ENCODE peak calls at places on chromosomes 12 and 14, in five cellular contexts. C is lower lobe of right lung, K is fibroblast of the aortic adventitia, X is skeletal muscle cell, D is left ventricle myocardium inferior. L is an unnamed sample.

GRCh38 chr12:66694666-66695065 is 15.8 kb upstream of the GRIP1 start:
- DNase-seq in C (no peak), K (no peak), X (no peak), D (no peak), L (no peak)

GRCh38 chr12:6345319-6346071 is 3.6 kb upstream of the TNFRSF1A start:
- DNase-seq in C (no peak), K (peak; percentile 98), X (peak; percentile 89), D (no peak), L (no peak)

GRCh38 chr12:11508699-11509098 is 113.3 kb upstream of the PRB2 start:
- DNase-seq in C (no peak), K (no peak), X (peak; percentile 22), D (no peak), L (no peak)

GRCh38 chr14:99215277-99215676 is 56.7 kb downstream of the BCL11B start:
- DNase-seq in C (no peak), K (peak; percentile 2), X (peak; percentile 40), D (no peak), L (no peak)

GRCh38 chr12:122517877-122518276 is 8.9 kb downstream of the RSRC2 start:
- DNase-seq in C (no peak), K (peak; percentile 99), X (peak; percentile 54), D (no peak), L (no peak)

GRCh38 chr14:106277503-106277902 is 751.1 kb downstream of the TMEM121 start:
- DNase-seq in C (no peak), K (no peak), X (no peak), D (no peak), L (peak; percentile 41)

GRCh38 chr12:27542628-27543027 is 18.6 kb downstream of the PPFIBP1 start:
- DNase-seq in C (no peak), K (peak; percentile 88), X (peak; percentile 92), D (no peak), L (no peak)

GRCh38 chr12:62900686-62901272 is 34.2 kb downstream of the PPM1H start:
- DNase-seq in C (no peak), K (peak; percentile 5), X (peak; percentile 25), D (no peak), L (no peak)

GRCh38 chr12:112599871-112600270 is 181.1 kb downstream of the PTPN11 start:
- DNase-seq in C (no peak), K (peak; percentile 39), X (no peak), D (no peak), L (no peak)

GRCh38 chr14:20427231-20428009 is 8.5 kb downstream of the KLHL33 start:
- DNase-seq in C (no peak), K (peak; percentile 59), X (no peak), D (no peak), L (peak; percentile 36)

GRCh38 chr14:35532783-35533356 is 1.1 kb upstream of the INSM2 start:
- DNase-seq in C (no peak), K (no peak), X (no peak), D (no peak), L (no peak)

GRCh38 chr12:132137483-132138125 is 6.5 kb downstream of the DDX51 start:
- DNase-seq in C (no peak), K (no peak), X (no peak), D (no peak), L (no peak)

GRCh38 chr14:50357124-50357523 is 39.6 kb downstream of the CDKL1 start:
- DNase-seq in C (no peak), K (no peak), X (no peak), D (no peak), L (no peak)

GRCh38 chr12:8909752-8910151 is 4.6 kb upstream of the PHC1 start:
- DNase-seq in C (no peak), K (no peak), X (no peak), D (no peak), L (no peak)

GRCh38 chr14:102891556-102891955 is 30.9 kb upstream of the AMN start:
- DNase-seq in C (no peak), K (peak; percentile 72), X (peak; percentile 30), D (no peak), L (no peak)

GRCh38 chr12:12519599-12519998 is 43.1 kb downstream of the DUSP16 start:
- DNase-seq in C (no peak), K (no peak), X (no peak), D (no peak), L (no peak)

GRCh38 chr12:113815031-113815430 is 151.1 kb downstream of the RBM19 start:
- DNase-seq in C (no peak), K (no peak), X (no peak), D (no peak), L (no peak)

GRCh38 chr14:96584199-96584906 is 82.2 kb downstream of the PAPOLA start:
- DNase-seq in C (no peak), K (no peak), X (no peak), D (no peak), L (peak; percentile 18)

GRCh38 chr12:120037851-120038250 is 48.8 kb downstream of the BICDL1 start:
- DNase-seq in C (no peak), K (no peak), X (no peak), D (no peak), L (no peak)

GRCh38 chr12:76366163-76366562 is 17.9 kb upstream of the BBS10 start:
- DNase-seq in C (no peak), K (no peak), X (no peak), D (no peak), L (no peak)

GRCh38 chr12:93315907-93316622 is 61.7 kb upstream of the NUDT4 start:
- DNase-seq in C (no peak), K (peak; percentile 47), X (no peak), D (no peak), L (no peak)

GRCh38 chr14:80135305-80136088 is 75.8 kb downstream of the DIO2 start:
- DNase-seq in C (no peak), K (peak; percentile 2), X (no peak), D (no peak), L (no peak)

GRCh38 chr14:100587248-100587762 is at the start of gene BEGAIN:
- DNase-seq in C (no peak), K (no peak), X (no peak), D (peak; percentile 3), L (no peak)
- H3K4me3 ChIP-seq in C (peak within 1 kb of the TSS; percentile 64), K (peak within 1 kb of the TSS; percentile 48), X (peak within 1 kb of the TSS; percentile 56), D (peak within 1 kb of the TSS; percentile 67), L (peak within 1 kb of the TSS; percentile 30)

DNA sequence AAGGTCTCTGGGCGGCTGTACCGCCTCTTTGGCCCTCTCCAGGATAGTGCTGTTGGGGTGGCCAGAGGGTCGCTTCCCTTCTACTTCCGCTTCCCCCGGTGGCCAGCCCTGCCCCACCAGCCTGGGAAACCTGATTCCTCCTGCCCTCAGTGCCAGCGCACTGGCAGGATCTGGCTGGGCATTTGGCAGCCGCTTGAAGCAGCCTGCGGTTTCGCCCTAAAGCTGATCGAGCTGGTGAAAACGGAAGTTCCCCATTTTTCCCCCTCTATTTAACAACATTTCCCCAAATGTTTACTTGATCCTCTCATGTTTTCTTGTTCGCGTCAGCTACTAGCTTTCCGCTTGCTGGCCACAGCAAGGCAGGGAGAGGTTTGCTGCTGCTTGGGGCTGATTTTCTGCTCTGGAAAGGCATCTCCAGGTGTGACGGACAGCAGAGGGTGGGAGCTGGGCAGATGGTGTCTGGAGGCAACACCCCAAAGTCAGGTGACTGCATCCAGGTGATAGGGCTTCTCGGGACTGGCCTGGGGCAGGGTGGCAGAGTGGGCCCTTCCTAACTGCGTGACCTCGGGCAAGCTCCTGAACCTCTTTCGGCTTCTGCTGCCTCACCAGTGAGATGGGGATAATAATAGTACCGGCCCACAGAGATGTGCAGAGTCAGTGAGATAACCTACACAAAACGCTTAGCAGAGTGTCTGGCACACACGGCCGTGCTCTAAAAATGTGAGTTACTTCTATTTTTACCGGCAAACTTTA is 53.0 kb downstream of the TSPAN9 start:
- DNase-seq in C (no peak), K (no peak), X (no peak), D (peak; percentile 46), L (no peak)
- H3K4me3 ChIP-seq in C (no peak overlapping the region), K (no peak overlapping the region), X (no peak overlapping the region), D (peak overlapping the region; percentile 43), L (no peak overlapping the region)

GRCh38 chr14:81435578-81436295 is 35.6 kb upstream of the STON2 start:
- DNase-seq in C (peak; percentile 56), K (peak; percentile 28), X (no peak), D (peak; percentile 54), L (peak; percentile 60)

GRCh38 chr14:81436296-81437138 is 36.4 kb upstream of the STON2 start:
- DNase-seq in C (peak; percentile 80), K (peak; percentile 33), X (peak; percentile 10), D (peak; percentile 79), L (peak; percentile 79)

GRCh38 chr14:81433378-81433777 is 33.3 kb upstream of the STON2 start:
- DNase-seq in C (no peak), K (no peak), X (no peak), D (no peak), L (no peak)

GRCh38 chr14:81434230-81434629 is 34.1 kb upstream of the STON2 start:
- DNase-seq in C (no peak), K (no peak), X (no peak), D (no peak), L (no peak)

GRCh38 chr14:81435048-81435577 is 35.0 kb upstream of the STON2 start:
- DNase-seq in C (no peak), K (no peak), X (no peak), D (no peak), L (no peak)
- H3K4me3 ChIP-seq in C (peak overlapping the region; percentile 67), K (peak overlapping the region; percentile 50), X (no peak overlapping the region), D (peak overlapping the region; percentile 72), L (no peak overlapping the region)

GRCh38 chr12:2064078-2064507 is 11.3 kb downstream of the CACNA1C start:
- DNase-seq in C (no peak), K (peak; percentile 67), X (no peak), D (no peak), L (no peak)
- H3K4me3 ChIP-seq in C (peak overlapping the region; percentile 22), K (peak overlapping the region; percentile 47), X (no peak overlapping the region), D (peak overlapping the region; percentile 30), L (no peak overlapping the region)

DNA sequence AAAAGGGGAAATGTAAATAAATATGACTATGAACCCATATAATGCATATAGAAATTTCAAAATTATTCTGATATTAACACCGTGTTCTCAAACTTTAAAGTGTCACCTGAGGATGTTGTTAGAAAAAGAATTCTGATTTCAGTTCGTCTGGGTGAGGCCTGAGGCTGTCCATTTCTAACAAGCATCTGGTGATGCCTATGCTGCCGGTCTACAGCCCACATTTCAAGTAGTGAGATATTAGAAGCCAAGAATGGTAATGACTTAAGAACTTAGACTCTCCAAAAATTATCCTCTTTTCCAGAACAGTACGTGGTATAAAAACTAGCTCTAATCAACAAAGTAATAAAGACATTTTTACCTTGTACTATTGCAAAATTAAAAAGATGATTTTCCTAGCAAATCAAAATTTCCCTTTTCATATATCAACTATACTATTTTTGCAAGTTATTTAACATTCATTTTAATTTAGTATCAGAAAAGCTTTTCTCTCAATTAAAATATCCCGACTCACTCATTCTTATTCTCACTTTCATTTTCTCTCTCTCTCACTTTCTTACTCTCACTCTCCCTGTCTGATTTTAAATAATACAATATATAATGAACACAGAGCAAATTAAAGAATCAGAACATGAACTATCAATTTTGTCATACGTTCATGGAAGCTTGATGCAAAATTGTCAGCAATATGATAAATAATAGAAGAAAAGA is 35.0 kb downstream of the PIK3C2G start:
- DNase-seq in C (no peak), K (peak; percentile 46), X (no peak), D (no peak), L (no peak)
- H3K4me3 ChIP-seq in C (peak overlapping the region; percentile 25), K (peak overlapping the region; percentile 56), X (no peak overlapping the region), D (peak overlapping the region; percentile 49), L (no peak overlapping the region)